ENCODE peak calls at places on chromosomes 16 and 17, in ten cellular contexts. One of them, this sample, is unnamed.

GRCh38 chr17:80703109-80703508 is 158.5 kb downstream of the RPTOR start:
- DNase-seq in right cardiac atrium: no peak
- DNase-seq in non-pigmented ciliary epithelial cell: no peak
- DNase-seq in neural progenitor cell: no peak
- DNase-seq in stomach: no peak
- DNase-seq in CD8-positive, alpha-beta memory T cell: peak
- DNase-seq in body of pancreas: no peak
- DNase-seq in HT1080: no peak
- DNase-seq in kidney glomerular epithelial cell: no peak
- DNase-seq in NCI-H146: no peak
- DNase-seq in this sample: no peak

GRCh38 chr16:69132424-69133252 is at the start of the genes CHTF8 and UTP4:
- DNase-seq in kidney glomerular epithelial cell: peak
- DNase-seq in right cardiac atrium: peak
- DNase-seq in CD8-positive, alpha-beta memory T cell: peak
- DNase-seq in stomach: peak
- DNase-seq in NCI-H146: peak
- DNase-seq in non-pigmented ciliary epithelial cell: no peak
- DNase-seq in neural progenitor cell: peak
- DNase-seq in HT1080: peak
- DNase-seq in body of pancreas: peak
- DNase-seq in this sample: peak

GRCh38 chr16:89320717-89321501 is 103.4 kb downstream of the ZNF778 start:
- DNase-seq in CD8-positive, alpha-beta memory T cell: no peak
- DNase-seq in HT1080: no peak
- DNase-seq in NCI-H146: peak
- DNase-seq in kidney glomerular epithelial cell: peak
- DNase-seq in neural progenitor cell: peak
- DNase-seq in right cardiac atrium: no peak
- DNase-seq in stomach: peak
- DNase-seq in non-pigmented ciliary epithelial cell: no peak
- DNase-seq in body of pancreas: peak
- DNase-seq in this sample: peak

GRCh38 chr17:4340914-4341615 is 25.4 kb downstream of the UBE2G1 start:
- DNase-seq in right cardiac atrium: no peak
- DNase-seq in HT1080: no peak
- DNase-seq in NCI-H146: no peak
- DNase-seq in body of pancreas: no peak
- DNase-seq in CD8-positive, alpha-beta memory T cell: no peak
- DNase-seq in non-pigmented ciliary epithelial cell: no peak
- DNase-seq in neural progenitor cell: no peak
- DNase-seq in stomach: no peak
- DNase-seq in kidney glomerular epithelial cell: peak
- DNase-seq in this sample: no peak

GRCh38 chr17:50681260-50682200 is 26.2 kb downstream of the ANKRD40 start:
- DNase-seq in HT1080: peak
- DNase-seq in neural progenitor cell: peak
- DNase-seq in right cardiac atrium: no peak
- DNase-seq in body of pancreas: peak
- DNase-seq in non-pigmented ciliary epithelial cell: no peak
- DNase-seq in kidney glomerular epithelial cell: peak
- DNase-seq in NCI-H146: peak
- DNase-seq in CD8-positive, alpha-beta memory T cell: no peak
- DNase-seq in stomach: no peak
- DNase-seq in this sample: peak

GRCh38 chr16:70740919-70741778 is 55.3 kb upstream of the MTSS2 start:
- DNase-seq in stomach: no peak
- DNase-seq in HT1080: peak
- DNase-seq in body of pancreas: no peak
- DNase-seq in kidney glomerular epithelial cell: peak
- DNase-seq in NCI-H146: no peak
- DNase-seq in non-pigmented ciliary epithelial cell: peak
- DNase-seq in neural progenitor cell: no peak
- DNase-seq in right cardiac atrium: no peak
- DNase-seq in CD8-positive, alpha-beta memory T cell: no peak
- DNase-seq in this sample: no peak

GRCh38 chr17:38660097-38661026 is 14.4 kb downstream of the EPOP start:
- DNase-seq in CD8-positive, alpha-beta memory T cell: no peak
- DNase-seq in neural progenitor cell: no peak
- DNase-seq in kidney glomerular epithelial cell: no peak
- DNase-seq in stomach: no peak
- DNase-seq in body of pancreas: no peak
- DNase-seq in HT1080: peak
- DNase-seq in non-pigmented ciliary epithelial cell: no peak
- DNase-seq in right cardiac atrium: no peak
- DNase-seq in NCI-H146: no peak
- DNase-seq in this sample: no peak

GRCh38 chr17:78117027-78117981 is 11.3 kb downstream of the TMC6 start:
- DNase-seq in HT1080: no peak
- DNase-seq in neural progenitor cell: peak
- DNase-seq in stomach: peak
- DNase-seq in NCI-H146: peak
- DNase-seq in body of pancreas: peak
- DNase-seq in CD8-positive, alpha-beta memory T cell: no peak
- DNase-seq in kidney glomerular epithelial cell: no peak
- DNase-seq in right cardiac atrium: no peak
- DNase-seq in non-pigmented ciliary epithelial cell: no peak
- DNase-seq in this sample: peak

GRCh38 chr16:23249830-23250229 is 52.3 kb upstream of the SCNN1B start:
- DNase-seq in neural progenitor cell: no peak
- DNase-seq in kidney glomerular epithelial cell: no peak
- DNase-seq in NCI-H146: no peak
- DNase-seq in stomach: no peak
- DNase-seq in HT1080: no peak
- DNase-seq in right cardiac atrium: no peak
- DNase-seq in body of pancreas: no peak
- DNase-seq in non-pigmented ciliary epithelial cell: no peak
- DNase-seq in CD8-positive, alpha-beta memory T cell: no peak
- DNase-seq in this sample: no peak

GRCh38 chr16:86091976-86092375 is 193.0 kb downstream of the IRF8 start:
- DNase-seq in CD8-positive, alpha-beta memory T cell: no peak
- DNase-seq in right cardiac atrium: no peak
- DNase-seq in neural progenitor cell: no peak
- DNase-seq in kidney glomerular epithelial cell: no peak
- DNase-seq in stomach: no peak
- DNase-seq in body of pancreas: no peak
- DNase-seq in HT1080: no peak
- DNase-seq in non-pigmented ciliary epithelial cell: no peak
- DNase-seq in NCI-H146: no peak
- DNase-seq in this sample: no peak

GRCh38 chr17:49575524-49576120 is at the start of gene NXPH3:
- DNase-seq in neural progenitor cell: peak
- DNase-seq in NCI-H146: peak
- DNase-seq in CD8-positive, alpha-beta memory T cell: peak
- DNase-seq in HT1080: no peak
- DNase-seq in right cardiac atrium: peak
- DNase-seq in non-pigmented ciliary epithelial cell: no peak
- DNase-seq in body of pancreas: peak
- DNase-seq in stomach: peak
- DNase-seq in kidney glomerular epithelial cell: no peak
- DNase-seq in this sample: peak

GRCh38 chr16:85249418-85249817 is 137.1 kb upstream of the CIBAR2 start:
- DNase-seq in neural progenitor cell: no peak
- DNase-seq in body of pancreas: peak
- DNase-seq in stomach: no peak
- DNase-seq in CD8-positive, alpha-beta memory T cell: no peak
- DNase-seq in HT1080: no peak
- DNase-seq in non-pigmented ciliary epithelial cell: no peak
- DNase-seq in NCI-H146: no peak
- DNase-seq in kidney glomerular epithelial cell: no peak
- DNase-seq in right cardiac atrium: no peak
- DNase-seq in this sample: no peak

GRCh38 chr16:8453359-8453758 is 137.0 kb downstream of the TMEM114 start:
- DNase-seq in right cardiac atrium: no peak
- DNase-seq in NCI-H146: no peak
- DNase-seq in body of pancreas: no peak
- DNase-seq in neural progenitor cell: no peak
- DNase-seq in HT1080: no peak
- DNase-seq in stomach: no peak
- DNase-seq in kidney glomerular epithelial cell: no peak
- DNase-seq in CD8-positive, alpha-beta memory T cell: no peak
- DNase-seq in non-pigmented ciliary epithelial cell: no peak
- DNase-seq in this sample: no peak

GRCh38 chr17:57707892-57708291 is 37.2 kb downstream of the CCDC182 start:
- DNase-seq in stomach: no peak
- DNase-seq in body of pancreas: no peak
- DNase-seq in HT1080: no peak
- DNase-seq in right cardiac atrium: no peak
- DNase-seq in kidney glomerular epithelial cell: no peak
- DNase-seq in non-pigmented ciliary epithelial cell: no peak
- DNase-seq in CD8-positive, alpha-beta memory T cell: no peak
- DNase-seq in neural progenitor cell: peak
- DNase-seq in NCI-H146: peak
- DNase-seq in this sample: peak